ENCODE peak calls at places on chromosomes 11 and 22, in five cellular contexts. G, B, Q, P and E are unnamed samples.

GRCh38 chr11:2779981-2780849 is 80.4 kb upstream of the KCNQ1OT1 start:
- DNase-seq in B (peak), Q (no peak), P (no peak), G (no peak), E (no peak)

GRCh38 chr22:27456696-27457503 is 344.7 kb downstream of the MN1 start:
- DNase-seq in G (peak), P (no peak), B (no peak), Q (peak), E (no peak)

GRCh38 chr11:117183724-117184349 is 5.3 kb downstream of the SIDT2 start:
- DNase-seq in B (no peak), Q (no peak), G (no peak), P (no peak), E (peak)

GRCh38 chr22:36562261-36562835 is 33.4 kb upstream of the EIF3D start:
- DNase-seq in G (peak), Q (peak), P (no peak), B (no peak), E (no peak)

GRCh38 chr11:36628765-36629199 is 30.7 kb upstream of the RAG2 start:
- DNase-seq in G (no peak), P (no peak), B (no peak), Q (no peak), E (no peak)

GRCh38 chr11:11504071-11504470 is 117.7 kb downstream of the GALNT18 start:
- DNase-seq in B (no peak), Q (no peak), G (no peak), P (no peak), E (no peak)

GRCh38 chr11:108221401-108221800 is 1.0 kb downstream of the NPAT start:
- DNase-seq in B (no peak), P (no peak), G (peak), Q (peak), E (peak)

GRCh38 chr22:50739894-50740293 is 1.9 kb downstream of the ACR start:
- DNase-seq in P (no peak), G (no peak), Q (no peak), B (no peak), E (no peak)

GRCh38 chr11:73269353-73270088 is 2.6 kb upstream of the P2RY6 start:
- DNase-seq in B (no peak), Q (no peak), G (no peak), P (no peak), E (peak)

GRCh38 chr11:85809191-85809590 is 1.8 kb downstream of the SYTL2 start:
- DNase-seq in Q (no peak), B (no peak), P (no peak), G (no peak), E (peak)

GRCh38 chr22:25843660-25844275 is 101.8 kb downstream of the MYO18B start:
- DNase-seq in G (no peak), B (no peak), Q (no peak), P (no peak), E (no peak)

GRCh38 chr22:35568751-35569725 is 28.4 kb downstream of the RASD2 start:
- DNase-seq in B (no peak), G (peak), Q (no peak), P (no peak), E (peak)

GRCh38 chr11:44333271-44334218 is 23.6 kb upstream of the ALX4 start:
- DNase-seq in B (no peak), P (no peak), Q (no peak), G (peak), E (peak)

GRCh38 chr11:12220305-12220704 is 109.9 kb downstream of the MICAL2 start:
- DNase-seq in P (no peak), G (no peak), B (no peak), Q (no peak), E (no peak)

GRCh38 chr22:27796829-27797792 is 4.4 kb downstream of the MN1 start:
- DNase-seq in G (no peak), P (no peak), B (no peak), Q (no peak), E (no peak)

GRCh38 chr11:134019500-134019899 is 49.4 kb upstream of the JAM3 start:
- DNase-seq in P (no peak), Q (no peak), B (no peak), G (no peak), E (no peak)

GRCh38 chr22:20211997-20212753 is 55.9 kb downstream of the RTN4R start:
- DNase-seq in B (no peak), Q (no peak), G (peak), P (no peak), E (no peak)

GRCh38 chr11:44046202-44046601 is 1.6 kb upstream of the ACCSL start:
- DNase-seq in Q (no peak), B (no peak), G (no peak), P (no peak), E (no peak)

DNA sequence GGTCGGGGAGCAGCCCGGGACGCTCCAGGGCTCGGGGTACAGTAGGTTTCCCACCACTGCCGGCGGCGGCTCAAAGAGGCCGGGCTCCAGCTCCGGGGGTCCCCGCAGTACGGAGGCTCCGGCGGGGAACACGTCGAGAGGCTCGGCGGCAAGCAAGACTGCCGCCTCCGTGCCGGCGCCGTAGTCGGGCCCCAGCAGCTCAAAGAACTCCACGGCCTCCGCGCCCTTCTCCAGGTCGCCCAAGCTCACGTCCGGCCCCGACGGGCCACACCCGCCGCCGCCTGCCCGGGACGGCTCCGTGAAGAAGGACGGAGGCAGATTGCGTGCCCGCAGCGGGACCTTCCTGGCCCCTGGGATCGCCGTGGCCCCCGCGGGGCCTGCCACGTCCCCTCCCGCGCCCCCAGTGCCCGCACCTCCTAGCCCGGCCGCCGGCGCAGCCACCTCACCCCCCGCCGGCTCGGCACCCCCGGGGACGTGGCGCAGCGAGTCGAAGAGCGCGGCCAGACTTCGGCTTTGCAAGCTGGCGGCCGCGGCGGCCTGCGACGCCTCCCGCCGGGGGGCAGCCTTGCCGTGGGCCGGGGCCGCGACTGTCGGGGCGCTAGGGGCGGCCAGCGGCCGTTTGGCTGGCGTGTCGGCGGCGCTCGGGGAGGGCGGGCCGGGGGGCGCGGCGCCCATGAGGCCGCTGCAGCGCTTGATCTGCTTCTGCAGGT is 775 bp downstream of the FAM181B start:
- DNase-seq in B (peak), G (no peak), Q (no peak), P (no peak), E (no peak)
- H3K18ac ChIP-seq in B (peak), G (no peak), Q (no peak), P (peak), E (no peak)

GRCh38 chr11:77253690-77254089 is 47.8 kb downstream of the GDPD4 start:
- DNase-seq in B (no peak), P (no peak), G (no peak), Q (no peak), E (no peak)
- H3K18ac ChIP-seq in B (no peak), P (no peak), G (no peak), Q (peak), E (no peak)

DNA sequence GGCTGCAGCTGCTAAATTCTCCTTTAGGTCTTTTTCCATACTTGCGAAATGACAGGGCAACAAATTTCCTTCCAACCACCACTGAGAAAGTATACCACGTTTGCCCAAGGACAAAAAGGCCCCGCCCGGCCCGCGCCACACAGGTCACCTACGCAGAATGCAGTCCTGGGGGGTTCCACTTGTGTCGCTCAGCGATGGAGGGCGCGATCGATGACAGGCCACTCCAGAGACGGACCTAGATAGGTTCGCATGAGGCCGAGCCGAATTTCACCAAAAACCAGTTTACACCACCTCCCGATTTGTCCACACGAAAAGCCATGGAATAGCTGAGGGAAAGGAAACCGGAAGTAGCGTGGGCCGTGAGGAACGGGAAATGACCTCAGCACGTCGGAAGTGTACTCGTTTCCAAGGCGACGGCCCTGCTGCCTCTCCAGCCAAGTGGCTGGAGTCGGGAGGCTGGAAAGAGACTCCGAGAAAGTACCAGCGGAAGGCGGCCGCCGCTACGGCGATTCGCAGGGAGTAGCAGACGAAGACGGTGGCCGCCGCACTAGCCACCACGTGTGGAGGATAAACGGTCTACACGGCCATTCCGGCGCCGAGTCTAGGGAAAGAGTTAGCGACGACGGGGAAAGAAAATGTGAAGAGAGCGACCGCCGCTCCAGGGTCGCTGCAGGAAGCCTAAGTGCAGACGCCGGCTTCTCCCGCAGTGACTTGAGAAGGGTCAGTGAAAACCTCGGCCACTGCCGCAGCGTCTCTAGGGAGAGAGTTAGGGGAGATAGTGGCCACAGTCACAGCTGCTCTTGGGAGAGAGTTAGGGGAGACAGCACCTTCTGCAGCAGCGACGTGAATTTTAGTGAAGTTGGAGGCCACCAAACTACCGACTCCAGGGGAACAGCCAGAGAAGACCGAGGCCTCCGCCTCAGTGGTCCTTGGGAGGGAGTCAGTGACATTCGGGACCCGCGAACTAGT is at the start of gene ANKRD42:
- DNase-seq in B (peak), Q (peak), G (peak), P (peak), E (peak)
- H3K18ac ChIP-seq in B (peak), Q (peak), G (peak), P (peak), E (no peak)

DNA sequence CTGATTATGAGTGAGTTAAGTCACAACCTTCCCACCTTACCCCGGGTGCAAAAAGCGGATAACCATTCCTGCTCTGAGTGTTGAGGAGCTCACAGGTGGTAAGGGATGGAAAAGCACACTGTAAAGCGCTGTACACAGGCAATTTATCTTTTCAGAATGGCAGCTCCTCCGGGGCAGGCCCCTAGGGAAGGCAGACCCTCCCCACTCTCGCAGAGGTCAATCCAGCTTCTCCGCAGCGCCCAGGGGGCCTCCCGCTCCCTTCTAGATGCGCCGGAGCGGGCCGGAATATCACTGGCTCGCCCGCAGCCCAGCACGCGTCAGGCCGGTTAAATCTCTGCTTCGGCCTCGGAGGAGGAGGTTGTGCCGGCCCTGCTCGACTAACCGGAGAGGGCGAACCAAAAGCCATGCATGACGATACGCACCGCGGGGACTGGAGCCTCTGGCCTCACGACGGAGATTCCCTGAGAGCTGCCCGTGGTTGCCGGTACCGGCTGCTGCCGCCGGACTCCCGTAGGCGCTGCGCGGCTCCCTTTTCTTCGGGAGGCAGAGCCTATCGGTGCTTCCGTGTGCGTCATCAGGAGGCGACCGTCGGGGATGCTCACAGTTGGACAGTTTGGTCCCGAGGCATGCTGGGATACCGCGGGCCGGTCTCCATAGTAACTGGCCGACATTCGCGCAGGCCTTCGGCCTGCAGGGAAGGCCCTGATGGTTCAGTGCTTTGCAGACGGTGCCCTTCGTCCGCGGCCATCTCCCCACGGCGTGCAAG is at the start of gene BRMS1:
- DNase-seq in B (peak), G (peak), P (peak), Q (peak), E (peak)
- H3K18ac ChIP-seq in B (peak), G (no peak), P (peak), Q (peak), E (peak)